ENCODE peak calls at places on chromosomes 3 and 15, in four cellular contexts. K is COR-L47, S is NCI-H1105, R is K562. G is an unnamed sample.

GRCh38 chr3:69541059-69541471 is 155.2 kb upstream of the FRMD4B start:
- DNase-seq in K (no peak), S (no peak), R (no peak), G (no peak)

GRCh38 chr15:40238927-40239591 is at the start of gene PAK6:
- DNase-seq in R (peak; percentile 60), S (peak; percentile 57), K (peak; percentile 64), G (no peak)

GRCh38 chr3:124966557-124967480 is 32.3 kb upstream of the MUC13 start:
- DNase-seq in R (no peak), S (no peak), K (no peak), G (no peak)

GRCh38 chr3:122890077-122890484 is 95.2 kb downstream of the SLC49A4 start:
- DNase-seq in R (no peak), K (no peak), S (peak; percentile 14), G (no peak)

GRCh38 chr3:43584043-43584826 is 37.6 kb downstream of the ANO10 start:
- DNase-seq in R (peak; percentile 37), S (no peak), K (no peak), G (no peak)

GRCh38 chr3:32026583-32026982 is 45.0 kb downstream of the ZNF860 start:
- DNase-seq in R (no peak), S (no peak), K (no peak), G (no peak)

GRCh38 chr15:92653836-92654524 is 1.6 kb downstream of the FAM174B start:
- DNase-seq in K (peak; percentile 63), S (peak; percentile 30), R (no peak), G (no peak)

GRCh38 chr3:113441051-113441770 is at the start of gene CFAP44:
- DNase-seq in K (no peak), S (peak; percentile 78), R (no peak), G (no peak)

GRCh38 chr15:33200903-33201302 is 6.4 kb upstream of the FMN1 start:
- DNase-seq in S (no peak), R (no peak), K (no peak), G (no peak)

GRCh38 chr3:171831936-171832335 is 11.2 kb upstream of the TMEM212 start:
- DNase-seq in S (no peak), K (no peak), R (no peak), G (no peak)

GRCh38 chr15:60486742-60487141 is 7.8 kb upstream of the ICE2 start:
- DNase-seq in S (no peak), K (no peak), R (no peak), G (no peak)

GRCh38 chr3:58184982-58185360 is 25.8 kb downstream of the DNASE1L3 start:
- DNase-seq in S (no peak), R (no peak), K (no peak), G (no peak)

GRCh38 chr3:132535575-132536441 is 61.3 kb upstream of the ACKR4 start:
- DNase-seq in S (peak; percentile 60), K (peak; percentile 52), R (peak; percentile 37), G (no peak)

GRCh38 chr3:42375121-42375520 is 35.3 kb downstream of the LYZL4 start:
- DNase-seq in K (no peak), S (no peak), R (no peak), G (no peak)

GRCh38 chr3:129121016-129121791 is 400 bp downstream of the RAB43 start:
- DNase-seq in R (no peak), S (no peak), K (no peak), G (peak; percentile 51)

GRCh38 chr3:139301183-139301582 is 42.6 kb upstream of the MRPS22 start:
- DNase-seq in K (no peak), R (no peak), S (no peak), G (no peak)

GRCh38 chr15:57470543-57470942 is 94.2 kb downstream of the CGNL1 start:
- DNase-seq in K (no peak), R (no peak), S (no peak), G (no peak)

GRCh38 chr3:189780556-189781270 is 149.5 kb downstream of the TP63 start:
- DNase-seq in S (no peak), R (no peak), K (no peak), G (no peak)

GRCh38 chr3:18153571-18154173 is 271.5 kb downstream of the SATB1 start:
- DNase-seq in S (no peak), R (no peak), K (no peak), G (no peak)

GRCh38 chr15:32877620-32878019 is 159.8 kb downstream of the GREM1 start:
- DNase-seq in K (no peak), R (no peak), S (no peak), G (no peak)

GRCh38 chr15:68578175-68578959 is 426 bp upstream of the CORO2B start:
- DNase-seq in R (no peak), K (peak; percentile 65), S (peak; percentile 43), G (no peak)

GRCh38 chr3:124248471-124249028 is 256.6 kb upstream of the ROPN1 start:
- DNase-seq in R (peak; percentile 11), S (no peak), K (no peak), G (no peak)

GRCh38 chr3:192916455-192917257 is 1.0 kb downstream of the MB21D2 start:
- DNase-seq in R (no peak), K (peak; percentile 83), S (peak; percentile 86), G (no peak)

GRCh38 chr3:105997800-105998526 is 129.2 kb upstream of the CBLB start:
- DNase-seq in S (no peak), R (no peak), K (no peak), G (no peak)

GRCh38 chr15:89486726-89487050 is 9.7 kb downstream of the RHCG start:
- DNase-seq in K (no peak), S (no peak), R (peak; percentile 41), G (no peak)

GRCh38 chr15:40282870-40283614 is at the start of gene ANKRD63:
- DNase-seq in R (peak; percentile 72), S (no peak), K (peak; percentile 39), G (no peak)

GRCh38 chr3:1139071-1139470 is 46.2 kb downstream of the CNTN6 start:
- DNase-seq in S (no peak), R (no peak), K (no peak), G (no peak)

GRCh38 chr3:38102073-38102844 is 34.7 kb downstream of the ACAA1 start:
- DNase-seq in R (no peak), K (no peak), S (no peak), G (no peak)

GRCh38 chr15:56939257-56939656 is 20.8 kb downstream of the TCF12 start:
- DNase-seq in R (no peak), K (no peak), S (no peak), G (no peak)

GRCh38 chr3:157572559-157573270 is 69.5 kb upstream of the VEPH1 start:
- DNase-seq in S (peak; percentile 77), R (peak; percentile 69), K (peak; percentile 82), G (no peak)

GRCh38 chr3:121064121-121064520 is 156.1 kb downstream of the STXBP5L start:
- DNase-seq in R (no peak), S (no peak), K (no peak), G (no peak)

GRCh38 chr3:129120254-129121004 is 1.2 kb downstream of the RAB43 start:
- DNase-seq in R (peak; percentile 79), S (no peak), K (peak; percentile 13), G (peak; percentile 89)

GRCh38 chr3:136595862-136596697 is 156.1 kb downstream of the STAG1 start:
- DNase-seq in S (no peak), K (no peak), R (no peak), G (no peak)

GRCh38 chr3:62982795-62983455 is 107.7 kb upstream of the CADPS start:
- DNase-seq in S (no peak), R (no peak), K (no peak), G (no peak)

GRCh38 chr3:111803123-111803593 is 55.9 kb upstream of the PHLDB2 start:
- DNase-seq in S (no peak), K (no peak), R (no peak), G (no peak)

GRCh38 chr3:40044487-40044886 is 235.1 kb downstream of the MYRIP start:
- DNase-seq in R (no peak), S (no peak), K (no peak), G (no peak)